ENCODE peak calls at places on chromosomes 7 and 10, in ten cellular contexts. One of them, this sample, is unnamed.

GRCh38 chr10:108850138-108850854 is 1073.0 kb downstream of the XPNPEP1 start:
- DNase-seq in M059J: no peak
- DNase-seq in NCI-H2029: no peak
- DNase-seq in HFF-Myc: no peak
- DNase-seq in activated CD8-positive, alpha-beta memory T cell treated with anti-CD3 and anti-CD28 coated beads, Interleukin-2, amount 50 U/mL, for 48 hours: no peak
- DNase-seq in stimulated activated CD4-positive, alpha-beta T cell treated with anti-CD3 and anti-CD28 coated beads, TNF-alpha, amount 100 ng/mL, for 24 hours: no peak
- DNase-seq in fibroblast of lung: no peak
- DNase-seq in H54: no peak
- DNase-seq in MCF 10A: no peak
- DNase-seq in AG20443: no peak
- DNase-seq in this sample: no peak

GRCh38 chr10:125691160-125691981 is 8.4 kb upstream of the TEX36 start:
- DNase-seq in M059J: peak; percentile 91
- DNase-seq in NCI-H2029: peak; percentile 53
- DNase-seq in HFF-Myc: peak; percentile 61
- DNase-seq in activated CD8-positive, alpha-beta memory T cell treated with anti-CD3 and anti-CD28 coated beads, Interleukin-2, amount 50 U/mL, for 48 hours: no peak
- DNase-seq in stimulated activated CD4-positive, alpha-beta T cell treated with anti-CD3 and anti-CD28 coated beads, TNF-alpha, amount 100 ng/mL, for 24 hours: no peak
- DNase-seq in fibroblast of lung: no peak
- DNase-seq in H54: no peak
- DNase-seq in MCF 10A: no peak
- DNase-seq in AG20443: peak; percentile 17
- DNase-seq in this sample: no peak

GRCh38 chr7:151736403-151736909 is 140.5 kb downstream of the PRKAG2 start:
- DNase-seq in M059J: peak; percentile 98
- DNase-seq in NCI-H2029: peak; percentile 84
- DNase-seq in HFF-Myc: peak; percentile 88
- DNase-seq in activated CD8-positive, alpha-beta memory T cell treated with anti-CD3 and anti-CD28 coated beads, Interleukin-2, amount 50 U/mL, for 48 hours: no peak
- DNase-seq in stimulated activated CD4-positive, alpha-beta T cell treated with anti-CD3 and anti-CD28 coated beads, TNF-alpha, amount 100 ng/mL, for 24 hours: no peak
- DNase-seq in fibroblast of lung: peak; percentile 99
- DNase-seq in H54: peak; percentile 90
- DNase-seq in MCF 10A: peak; percentile 86
- DNase-seq in AG20443: peak; percentile 95
- DNase-seq in this sample: peak; percentile 58

GRCh38 chr10:90965720-90966119 is 44.8 kb upstream of the ANKRD1 start:
- DNase-seq in M059J: no peak
- DNase-seq in NCI-H2029: no peak
- DNase-seq in HFF-Myc: no peak
- DNase-seq in activated CD8-positive, alpha-beta memory T cell treated with anti-CD3 and anti-CD28 coated beads, Interleukin-2, amount 50 U/mL, for 48 hours: no peak
- DNase-seq in stimulated activated CD4-positive, alpha-beta T cell treated with anti-CD3 and anti-CD28 coated beads, TNF-alpha, amount 100 ng/mL, for 24 hours: no peak
- DNase-seq in fibroblast of lung: no peak
- DNase-seq in H54: no peak
- DNase-seq in MCF 10A: no peak
- DNase-seq in AG20443: no peak
- DNase-seq in this sample: no peak

GRCh38 chr10:104170610-104171269 is 48.8 kb downstream of the SFR1 start:
- DNase-seq in M059J: no peak
- DNase-seq in NCI-H2029: no peak
- DNase-seq in HFF-Myc: no peak
- DNase-seq in activated CD8-positive, alpha-beta memory T cell treated with anti-CD3 and anti-CD28 coated beads, Interleukin-2, amount 50 U/mL, for 48 hours: no peak
- DNase-seq in stimulated activated CD4-positive, alpha-beta T cell treated with anti-CD3 and anti-CD28 coated beads, TNF-alpha, amount 100 ng/mL, for 24 hours: no peak
- DNase-seq in fibroblast of lung: no peak
- DNase-seq in H54: no peak
- DNase-seq in MCF 10A: no peak
- DNase-seq in AG20443: no peak
- DNase-seq in this sample: no peak

GRCh38 chr10:44380829-44381600 is 3.9 kb downstream of the CXCL12 start:
- DNase-seq in M059J: no peak
- DNase-seq in NCI-H2029: no peak
- DNase-seq in HFF-Myc: no peak
- DNase-seq in activated CD8-positive, alpha-beta memory T cell treated with anti-CD3 and anti-CD28 coated beads, Interleukin-2, amount 50 U/mL, for 48 hours: no peak
- DNase-seq in stimulated activated CD4-positive, alpha-beta T cell treated with anti-CD3 and anti-CD28 coated beads, TNF-alpha, amount 100 ng/mL, for 24 hours: no peak
- DNase-seq in fibroblast of lung: no peak
- DNase-seq in H54: no peak
- DNase-seq in MCF 10A: no peak
- DNase-seq in AG20443: no peak
- DNase-seq in this sample: no peak

GRCh38 chr7:212754-213153 is 20.4 kb downstream of the FAM20C start:
- DNase-seq in M059J: no peak
- DNase-seq in NCI-H2029: no peak
- DNase-seq in HFF-Myc: no peak
- DNase-seq in activated CD8-positive, alpha-beta memory T cell treated with anti-CD3 and anti-CD28 coated beads, Interleukin-2, amount 50 U/mL, for 48 hours: no peak
- DNase-seq in stimulated activated CD4-positive, alpha-beta T cell treated with anti-CD3 and anti-CD28 coated beads, TNF-alpha, amount 100 ng/mL, for 24 hours: no peak
- DNase-seq in fibroblast of lung: no peak
- DNase-seq in H54: no peak
- DNase-seq in MCF 10A: no peak
- DNase-seq in AG20443: no peak
- DNase-seq in this sample: no peak

GRCh38 chr10:92689663-92690210 is at the start of gene HHEX:
- DNase-seq in M059J: no peak
- DNase-seq in NCI-H2029: peak; percentile 17
- DNase-seq in HFF-Myc: no peak
- DNase-seq in activated CD8-positive, alpha-beta memory T cell treated with anti-CD3 and anti-CD28 coated beads, Interleukin-2, amount 50 U/mL, for 48 hours: no peak
- DNase-seq in stimulated activated CD4-positive, alpha-beta T cell treated with anti-CD3 and anti-CD28 coated beads, TNF-alpha, amount 100 ng/mL, for 24 hours: no peak
- DNase-seq in fibroblast of lung: peak; percentile 73
- DNase-seq in H54: no peak
- DNase-seq in MCF 10A: peak; percentile 22
- DNase-seq in AG20443: peak; percentile 80
- DNase-seq in this sample: no peak